ENCODE peak calls at places on chromosomes 6 and 20, in seven cellular contexts. H, W, C, R, O, X and E are unnamed samples.

GRCh38 chr6:24985313-24985712 is 49.6 kb upstream of the RIPOR2 start:
- DNase-seq in R (no peak), X (no peak), O (no peak), H (no peak), W (peak), C (no peak), E (peak)

GRCh38 chr6:4776493-4776966 is 326 bp downstream of the CDYL start:
- DNase-seq in H (no peak), O (no peak), R (no peak), W (no peak), C (no peak), X (no peak), E (no peak)

GRCh38 chr6:27863962-27864905 is 48.0 kb downstream of the OR2B2 start:
- DNase-seq in O (no peak), X (no peak), H (no peak), C (peak), W (no peak), R (peak), E (peak)

GRCh38 chr20:58344741-58345140 is 35.2 kb downstream of the RAB22A start:
- DNase-seq in X (no peak), R (peak), O (no peak), C (peak), H (no peak), W (no peak), E (peak)

GRCh38 chr6:117547688-117548621 is 54.4 kb downstream of the GOPC start:
- DNase-seq in C (peak), H (peak), O (peak), X (peak), W (no peak), R (peak), E (no peak)

GRCh38 chr6:42727084-42727601 is 4.7 kb upstream of the PRPH2 start:
- DNase-seq in W (no peak), O (peak), H (no peak), C (peak), X (no peak), R (no peak), E (no peak)

GRCh38 chr20:33021879-33022732 is 9.3 kb upstream of the BPIFB6 start:
- DNase-seq in X (no peak), R (no peak), O (no peak), H (no peak), C (no peak), W (no peak), E (no peak)

GRCh38 chr6:111653961-111654360 is 48.3 kb upstream of the TRAF3IP2 start:
- DNase-seq in C (no peak), R (no peak), X (no peak), O (no peak), W (peak), H (no peak), E (no peak)

GRCh38 chr20:47785321-47785899 is at the start of gene SULF2:
- DNase-seq in X (no peak), O (no peak), R (peak), C (peak), H (no peak), W (no peak), E (peak)